ENCODE peak calls at places on chromosomes 5 and 9, in six cellular contexts. O, W, Y, B, F and Q are unnamed samples.
A peak's percentile ranks its signal among the peaks of the same experiment; 100 is the strongest.

GRCh38 chr9:114805670-114806551 is at the start of gene TNFSF15:
- DNase-seq in O (peak; percentile 90), Y (no peak), B (peak; percentile 52), F (peak; percentile 74), W (peak; percentile 85), Q (no peak)

GRCh38 chr5:102713682-102714231 is 41.3 kb upstream of the PAM start:
- DNase-seq in W (no peak), O (no peak), Y (no peak), F (peak; percentile 9), B (no peak), Q (no peak)

GRCh38 chr5:108432024-108432423 is 50.1 kb upstream of the FBXL17 start:
- DNase-seq in B (no peak), W (peak; percentile 31), O (no peak), Y (no peak), F (peak; percentile 13), Q (no peak)

GRCh38 chr5:16679863-16680262 is 63.1 kb upstream of the RETREG1 start:
- DNase-seq in B (no peak), Y (no peak), F (no peak), W (no peak), O (no peak), Q (no peak)

GRCh38 chr5:122515709-122516431 is 203.8 kb downstream of the SNCAIP start:
- DNase-seq in B (peak; percentile 52), O (peak; percentile 69), W (peak; percentile 60), Y (peak; percentile 43), F (peak; percentile 92), Q (peak; percentile 10)

GRCh38 chr9:135613946-135614805 is 25.2 kb downstream of the GLT6D1 start:
- DNase-seq in Y (no peak), O (no peak), F (no peak), B (no peak), W (no peak), Q (no peak)

GRCh38 chr5:41955432-41956024 is 30.4 kb downstream of the FBXO4 start:
- DNase-seq in Y (no peak), W (no peak), O (no peak), B (no peak), F (no peak), Q (no peak)

GRCh38 chr5:139137703-139138102 is 60.5 kb downstream of the SIL1 start:
- DNase-seq in Y (no peak), F (peak; percentile 72), W (peak; percentile 37), O (no peak), B (peak; percentile 31), Q (no peak)

GRCh38 chr5:167845952-167846351 is 445.5 kb upstream of the WWC1 start:
- DNase-seq in W (no peak), Y (no peak), B (no peak), O (no peak), F (no peak), Q (no peak)

GRCh38 chr5:95836544-95836943 is 14.0 kb upstream of the GLRX start:
- DNase-seq in F (no peak), Y (no peak), B (no peak), O (no peak), W (no peak), Q (no peak)

GRCh38 chr5:118791986-118792734 is 196.2 kb downstream of the DTWD2 start:
- DNase-seq in W (peak; percentile 62), Y (peak; percentile 31), O (peak; percentile 53), B (peak; percentile 48), F (peak; percentile 91), Q (peak; percentile 24)

GRCh38 chr9:135987838-135988404 is 26.7 kb upstream of the UBAC1 start:
- DNase-seq in F (no peak), Y (no peak), B (no peak), O (no peak), W (no peak), Q (no peak)

GRCh38 chr9:34253460-34253837 is 74.6 kb downstream of the UBAP1 start:
- DNase-seq in O (no peak), F (peak; percentile 75), W (no peak), Y (no peak), B (no peak), Q (no peak)

GRCh38 chr5:100697970-100698369 is 162.8 kb downstream of the FAM174A start:
- DNase-seq in O (no peak), F (no peak), Y (no peak), W (no peak), B (no peak), Q (no peak)

GRCh38 chr9:91914404-91914803 is 35.6 kb downstream of the ROR2 start:
- DNase-seq in B (no peak), Y (no peak), F (no peak), W (no peak), O (peak; percentile 38), Q (no peak)

GRCh38 chr5:15009420-15009819 is 137.8 kb upstream of the ANKH start:
- DNase-seq in F (peak; percentile 85), O (peak; percentile 75), B (peak; percentile 24), W (peak; percentile 91), Y (no peak), Q (peak; percentile 61)

GRCh38 chr5:115460476-115460875 is 84.1 kb downstream of the FEM1C start:
- DNase-seq in W (peak; percentile 93), O (peak; percentile 80), B (no peak), F (peak; percentile 63), Y (no peak), Q (no peak)

GRCh38 chr9:95067888-95068287 is 249.6 kb downstream of the FANCC start:
- DNase-seq in F (no peak), Y (no peak), O (no peak), W (peak; percentile 54), B (no peak), Q (no peak)

GRCh38 chr5:125503958-125504357 is 757.5 kb upstream of the ZNF608 start:
- DNase-seq in B (no peak), W (no peak), F (no peak), O (no peak), Y (no peak), Q (no peak)

GRCh38 chr5:113281194-113281593 is 153.6 kb downstream of the TSSK1B start:
- DNase-seq in Y (no peak), W (no peak), O (no peak), F (no peak), B (no peak), Q (no peak)